ENCODE peak calls at places on chromosome 1, in five cellular contexts. One of them, this sample, is unnamed.
A peak's percentile ranks its signal among the peaks of the same experiment; 100 is the strongest.

GRCh38 chr1:81974222-81974841 is 173.6 kb downstream of the ADGRL2 start:
- DNase-seq in H1: no peak
- DNase-seq in trophoblast cell: no peak
- DNase-seq in mesenchymal stem cell: no peak
- DNase-seq in neuronal stem cell: no peak
- DNase-seq in this sample: no peak

GRCh38 chr1:7616076-7616833 is 154.8 kb upstream of the VAMP3 start:
- DNase-seq in H1: no peak
- DNase-seq in trophoblast cell: peak; percentile 7
- DNase-seq in mesenchymal stem cell: peak; percentile 60
- DNase-seq in neuronal stem cell: peak; percentile 43
- DNase-seq in this sample: peak; percentile 69

GRCh38 chr1:31027693-31028526 is 37.6 kb downstream of the PUM1 start:
- DNase-seq in H1: no peak
- DNase-seq in trophoblast cell: no peak
- DNase-seq in mesenchymal stem cell: no peak
- DNase-seq in neuronal stem cell: no peak
- DNase-seq in this sample: no peak

GRCh38 chr1:161190962-161191521 is 7.8 kb downstream of the ADAMTS4 start:
- DNase-seq in H1: no peak
- DNase-seq in trophoblast cell: no peak
- DNase-seq in mesenchymal stem cell: no peak
- DNase-seq in neuronal stem cell: no peak
- DNase-seq in this sample: peak; percentile 48

GRCh38 chr1:179952181-179952580 is 2.4 kb upstream of the CEP350 start:
- DNase-seq in H1: no peak
- DNase-seq in trophoblast cell: no peak
- DNase-seq in mesenchymal stem cell: no peak
- DNase-seq in neuronal stem cell: no peak
- DNase-seq in this sample: no peak

GRCh38 chr1:181135815-181136737 is 47.6 kb downstream of the IER5 start:
- DNase-seq in H1: no peak
- DNase-seq in trophoblast cell: peak; percentile 89
- DNase-seq in mesenchymal stem cell: peak; percentile 79
- DNase-seq in neuronal stem cell: no peak
- DNase-seq in this sample: no peak

GRCh38 chr1:178344513-178345077 is 152.2 kb downstream of the CLEC20A start:
- DNase-seq in H1: no peak
- DNase-seq in trophoblast cell: no peak
- DNase-seq in mesenchymal stem cell: peak; percentile 79
- DNase-seq in neuronal stem cell: no peak
- DNase-seq in this sample: no peak

GRCh38 chr1:232725303-232726047 is 79.7 kb upstream of the MAP10 start:
- DNase-seq in H1: no peak
- DNase-seq in trophoblast cell: no peak
- DNase-seq in mesenchymal stem cell: no peak
- DNase-seq in neuronal stem cell: no peak
- DNase-seq in this sample: peak; percentile 31

GRCh38 chr1:31981976-31982375 is 31.7 kb upstream of the KHDRBS1 start:
- DNase-seq in H1: no peak
- DNase-seq in trophoblast cell: no peak
- DNase-seq in mesenchymal stem cell: no peak
- DNase-seq in neuronal stem cell: no peak
- DNase-seq in this sample: no peak

GRCh38 chr1:24849653-24850295 is 80.3 kb downstream of the RUNX3 start:
- DNase-seq in H1: no peak
- DNase-seq in trophoblast cell: peak; percentile 33
- DNase-seq in mesenchymal stem cell: peak; percentile 65
- DNase-seq in neuronal stem cell: no peak
- DNase-seq in this sample: peak; percentile 46

GRCh38 chr1:7289694-7290093 is 481.4 kb upstream of the VAMP3 start:
- DNase-seq in H1: no peak
- DNase-seq in trophoblast cell: no peak
- DNase-seq in mesenchymal stem cell: no peak
- DNase-seq in neuronal stem cell: no peak
- DNase-seq in this sample: no peak

GRCh38 chr1:183480971-183481431 is 8.7 kb downstream of the SMG7 start:
- DNase-seq in H1: no peak
- DNase-seq in trophoblast cell: no peak
- DNase-seq in mesenchymal stem cell: no peak
- DNase-seq in neuronal stem cell: no peak
- DNase-seq in this sample: no peak

GRCh38 chr1:225941220-225941948 is at the start of gene LEFTY2:
- DNase-seq in H1: no peak
- DNase-seq in trophoblast cell: no peak
- DNase-seq in mesenchymal stem cell: no peak
- DNase-seq in neuronal stem cell: no peak
- DNase-seq in this sample: no peak

GRCh38 chr1:32106663-32107273 is 1.1 kb upstream of the KPNA6 start:
- DNase-seq in H1: no peak
- DNase-seq in trophoblast cell: no peak
- DNase-seq in mesenchymal stem cell: no peak
- DNase-seq in neuronal stem cell: no peak
- DNase-seq in this sample: no peak

GRCh38 chr1:29643838-29644440 is 407.6 kb downstream of the PTPRU start:
- DNase-seq in H1: no peak
- DNase-seq in trophoblast cell: no peak
- DNase-seq in mesenchymal stem cell: no peak
- DNase-seq in neuronal stem cell: no peak
- DNase-seq in this sample: no peak

GRCh38 chr1:33163621-33164071 is 18.2 kb downstream of the TRIM62 start:
- DNase-seq in H1: no peak
- DNase-seq in trophoblast cell: no peak
- DNase-seq in mesenchymal stem cell: peak; percentile 53
- DNase-seq in neuronal stem cell: no peak
- DNase-seq in this sample: peak; percentile 57

GRCh38 chr1:33162141-33162540 is 19.7 kb downstream of the TRIM62 start:
- DNase-seq in H1: no peak
- DNase-seq in trophoblast cell: no peak
- DNase-seq in mesenchymal stem cell: no peak
- DNase-seq in neuronal stem cell: no peak
- DNase-seq in this sample: no peak

GRCh38 chr1:33165809-33166208 is 16.0 kb downstream of the TRIM62 start:
- DNase-seq in H1: no peak
- DNase-seq in trophoblast cell: no peak
- DNase-seq in mesenchymal stem cell: no peak
- DNase-seq in neuronal stem cell: no peak
- DNase-seq in this sample: no peak

GRCh38 chr1:33165209-33165608 is 16.6 kb downstream of the TRIM62 start:
- DNase-seq in H1: no peak
- DNase-seq in trophoblast cell: no peak
- DNase-seq in mesenchymal stem cell: no peak
- DNase-seq in neuronal stem cell: no peak
- DNase-seq in this sample: peak; percentile 93

DNA sequence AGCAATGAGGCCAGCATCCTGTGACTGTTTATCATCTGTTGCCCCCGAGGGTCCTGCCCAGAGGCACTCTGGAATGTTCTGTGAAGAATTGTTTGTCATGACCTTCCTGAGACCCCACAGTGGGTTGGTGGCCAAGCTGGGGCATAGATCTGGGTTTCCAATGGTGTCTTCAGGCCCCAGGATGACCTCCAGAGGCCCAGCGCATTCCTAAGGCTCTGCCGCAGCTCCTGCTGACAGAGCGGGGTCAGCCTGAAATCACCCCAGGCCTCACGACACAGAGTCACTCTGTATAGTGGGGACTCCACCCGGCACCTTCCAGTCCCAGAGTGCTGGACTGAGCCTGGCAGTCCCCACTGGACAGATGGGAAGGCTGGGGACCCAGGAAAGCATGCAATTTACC is 17.7 kb downstream of the TRIM62 start:
- DNase-seq in H1: no peak
- DNase-seq in trophoblast cell: no peak
- DNase-seq in mesenchymal stem cell: no peak
- DNase-seq in neuronal stem cell: no peak
- DNase-seq in this sample: no peak
- H3K14ac ChIP-seq in H1: no peak overlapping the region
- H3K14ac ChIP-seq in trophoblast cell: peak overlapping the region; percentile 65
- H3K14ac ChIP-seq in mesenchymal stem cell: peak overlapping the region; percentile 57
- H3K14ac ChIP-seq in neuronal stem cell: no peak overlapping the region
- H3K14ac ChIP-seq in this sample: no peak overlapping the region

GRCh38 chr1:236422517-236422876 is 28.4 kb downstream of the EDARADD start:
- DNase-seq in H1: no peak
- DNase-seq in trophoblast cell: no peak
- DNase-seq in mesenchymal stem cell: no peak
- DNase-seq in neuronal stem cell: no peak
- DNase-seq in this sample: no peak

GRCh38 chr1:236421022-236421421 is 26.9 kb downstream of the EDARADD start:
- DNase-seq in H1: no peak
- DNase-seq in trophoblast cell: peak; percentile 23
- DNase-seq in mesenchymal stem cell: peak; percentile 65
- DNase-seq in neuronal stem cell: no peak
- DNase-seq in this sample: no peak

GRCh38 chr1:236417325-236417724 is 23.2 kb downstream of the EDARADD start:
- DNase-seq in H1: no peak
- DNase-seq in trophoblast cell: no peak
- DNase-seq in mesenchymal stem cell: no peak
- DNase-seq in neuronal stem cell: no peak
- DNase-seq in this sample: no peak

GRCh38 chr1:236421850-236422516 is 27.9 kb downstream of the EDARADD start:
- DNase-seq in H1: no peak
- DNase-seq in trophoblast cell: no peak
- DNase-seq in mesenchymal stem cell: no peak
- DNase-seq in neuronal stem cell: no peak
- DNase-seq in this sample: no peak

GRCh38 chr1:236419502-236419901 is 25.4 kb downstream of the EDARADD start:
- DNase-seq in H1: no peak
- DNase-seq in trophoblast cell: no peak
- DNase-seq in mesenchymal stem cell: no peak
- DNase-seq in neuronal stem cell: no peak
- DNase-seq in this sample: no peak
- H2BK12ac ChIP-seq in H1: no peak overlapping the region
- H2BK12ac ChIP-seq in trophoblast cell: no peak overlapping the region
- H2BK12ac ChIP-seq in mesenchymal stem cell: no peak overlapping the region
- H2BK12ac ChIP-seq in neuronal stem cell: no peak overlapping the region
- H2BK12ac ChIP-seq in this sample: no peak overlapping the region

DNA sequence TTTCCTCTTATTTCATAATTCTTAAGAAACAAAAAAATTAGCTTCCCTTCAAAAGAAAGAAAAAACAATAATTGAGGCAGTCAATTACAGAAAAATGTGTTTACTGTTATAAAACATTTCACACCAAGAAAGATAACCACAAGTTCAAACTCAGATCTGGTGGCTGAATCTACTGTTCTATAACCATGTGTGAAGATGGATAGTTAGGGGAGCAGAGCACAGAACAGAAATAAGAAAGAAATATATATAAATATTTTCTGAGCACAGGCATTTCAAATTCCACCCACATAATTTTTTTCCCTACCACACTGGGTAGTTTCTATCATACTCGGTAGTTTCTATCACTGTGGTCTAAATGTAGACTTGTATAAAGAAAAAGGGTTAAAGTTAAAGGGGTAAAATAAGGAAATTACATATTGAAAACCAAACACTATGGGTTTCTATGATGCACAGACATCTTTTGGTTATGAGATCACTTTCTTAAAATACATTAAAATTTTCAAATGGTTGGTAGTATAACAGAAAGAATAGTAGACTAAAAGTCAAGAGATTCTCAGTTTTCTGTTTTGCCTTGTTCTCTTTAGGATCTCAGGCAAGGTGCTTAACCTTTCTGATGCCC is 10.8 kb downstream of the LYST start:
- DNase-seq in H1: no peak
- DNase-seq in trophoblast cell: no peak
- DNase-seq in mesenchymal stem cell: no peak
- DNase-seq in neuronal stem cell: no peak
- DNase-seq in this sample: no peak
- H3K4me2 ChIP-seq in H1: no peak overlapping the region
- H3K4me2 ChIP-seq in trophoblast cell: no peak overlapping the region
- H3K4me2 ChIP-seq in mesenchymal stem cell: no peak overlapping the region
- H3K4me2 ChIP-seq in neuronal stem cell: no peak overlapping the region
- H3K4me2 ChIP-seq in this sample: no peak overlapping the region

DNA sequence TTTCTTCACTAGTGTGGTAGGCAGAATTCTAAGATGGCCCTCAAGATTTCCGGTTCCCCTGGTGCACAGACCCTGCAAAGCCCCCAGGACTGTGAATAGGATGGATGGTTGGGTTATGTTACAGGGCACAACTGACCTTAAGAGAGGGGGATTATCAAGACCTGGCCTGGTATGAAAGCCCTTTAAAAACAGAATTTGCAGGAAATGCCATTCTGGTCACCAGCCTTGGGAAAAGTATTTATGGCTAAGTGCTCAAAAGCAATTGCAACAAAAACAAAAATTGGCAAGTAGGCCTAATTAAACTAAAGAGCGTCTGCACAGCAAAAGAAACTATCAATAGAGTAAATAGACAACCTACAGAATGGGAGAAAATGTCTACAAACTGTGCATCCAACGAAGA is 144.7 kb upstream of the EDN2 start:
- DNase-seq in H1: no peak
- DNase-seq in trophoblast cell: no peak
- DNase-seq in mesenchymal stem cell: no peak
- DNase-seq in neuronal stem cell: no peak
- DNase-seq in this sample: no peak
- H3K14ac ChIP-seq in H1: no peak overlapping the region
- H3K14ac ChIP-seq in trophoblast cell: no peak overlapping the region
- H3K14ac ChIP-seq in mesenchymal stem cell: no peak overlapping the region
- H3K14ac ChIP-seq in neuronal stem cell: no peak overlapping the region
- H3K14ac ChIP-seq in this sample: no peak overlapping the region

DNA sequence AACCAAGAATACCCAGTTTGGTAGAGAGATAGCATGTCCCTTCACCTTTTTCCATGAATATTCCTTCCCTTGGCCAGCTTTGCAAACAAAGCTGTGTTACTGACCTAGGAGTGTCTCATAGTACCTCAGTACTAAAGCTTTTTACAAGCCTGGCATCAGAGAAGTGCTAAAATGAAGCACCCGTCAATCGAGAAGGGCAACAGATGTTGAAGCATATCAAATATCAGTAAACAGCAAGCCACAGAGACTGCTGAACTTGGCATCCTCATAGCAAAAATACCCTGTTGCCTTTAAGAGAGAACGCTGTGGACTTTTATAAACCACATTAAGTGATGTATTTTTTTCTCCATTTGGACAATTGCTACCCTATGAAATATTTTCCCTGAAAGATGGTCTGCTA is 128.6 kb upstream of the HOOK1 start:
- DNase-seq in H1: no peak
- DNase-seq in trophoblast cell: no peak
- DNase-seq in mesenchymal stem cell: no peak
- DNase-seq in neuronal stem cell: no peak
- DNase-seq in this sample: no peak
- H2BK12ac ChIP-seq in H1: no peak overlapping the region
- H2BK12ac ChIP-seq in trophoblast cell: no peak overlapping the region
- H2BK12ac ChIP-seq in mesenchymal stem cell: peak overlapping the region; percentile 12
- H2BK12ac ChIP-seq in neuronal stem cell: no peak overlapping the region
- H2BK12ac ChIP-seq in this sample: no peak overlapping the region

GRCh38 chr1:244163861-244164562 is 112.9 kb downstream of the ZBTB18 start:
- DNase-seq in H1: peak; percentile 23
- DNase-seq in trophoblast cell: peak; percentile 77
- DNase-seq in mesenchymal stem cell: peak; percentile 95
- DNase-seq in neuronal stem cell: no peak
- DNase-seq in this sample: peak; percentile 55

GRCh38 chr1:244165021-244165420 is 113.9 kb downstream of the ZBTB18 start:
- DNase-seq in H1: no peak
- DNase-seq in trophoblast cell: no peak
- DNase-seq in mesenchymal stem cell: no peak
- DNase-seq in neuronal stem cell: no peak
- DNase-seq in this sample: no peak

GRCh38 chr1:244163131-244163530 is 112.0 kb downstream of the ZBTB18 start:
- DNase-seq in H1: no peak
- DNase-seq in trophoblast cell: no peak
- DNase-seq in mesenchymal stem cell: peak; percentile 28
- DNase-seq in neuronal stem cell: no peak
- DNase-seq in this sample: no peak

GRCh38 chr1:244165701-244166100 is 114.6 kb downstream of the ZBTB18 start:
- DNase-seq in H1: no peak
- DNase-seq in trophoblast cell: no peak
- DNase-seq in mesenchymal stem cell: no peak
- DNase-seq in neuronal stem cell: no peak
- DNase-seq in this sample: no peak

GRCh38 chr1:244164563-244164890 is 113.4 kb downstream of the ZBTB18 start:
- DNase-seq in H1: no peak
- DNase-seq in trophoblast cell: no peak
- DNase-seq in mesenchymal stem cell: no peak
- DNase-seq in neuronal stem cell: no peak
- DNase-seq in this sample: no peak
- H3K4me2 ChIP-seq in H1: no peak overlapping the region
- H3K4me2 ChIP-seq in trophoblast cell: peak overlapping the region; percentile 46
- H3K4me2 ChIP-seq in mesenchymal stem cell: no peak overlapping the region
- H3K4me2 ChIP-seq in neuronal stem cell: no peak overlapping the region
- H3K4me2 ChIP-seq in this sample: no peak overlapping the region